ENCODE peak calls at places on chromosomes 6 and 20, in five cellular contexts. Z is aorta, D is iPS DF 6.9, V is small intestine, X is DND-41. T is an unnamed sample.
A peak's percentile ranks its signal among the peaks of the same experiment; 100 is the strongest.

GRCh38 chr6:117992856-117993255 is 85.8 kb downstream of the SLC35F1 start:
- DNase-seq in Z (no peak), V (no peak), D (no peak), X (no peak), T (no peak)

GRCh38 chr6:103578115-103578514 is 1281.6 kb downstream of the HACE1 start:
- DNase-seq in Z (no peak), X (no peak), V (no peak), D (no peak), T (no peak)

GRCh38 chr6:46026307-46026706 is 10.6 kb upstream of the CLIC5 start:
- DNase-seq in Z (no peak), X (no peak), D (no peak), V (no peak), T (no peak)

GRCh38 chr6:107129370-107129925 is 14.1 kb upstream of the BEND3 start:
- DNase-seq in X (no peak), D (no peak), Z (peak; percentile 36), V (peak; percentile 52), T (no peak)

GRCh38 chr6:41477572-41477971 is 68.6 kb upstream of the FOXP4 start:
- DNase-seq in Z (no peak), V (peak; percentile 28), X (no peak), D (no peak), T (no peak)

GRCh38 chr20:7971536-7972285 is 31.5 kb upstream of the HAO1 start:
- DNase-seq in Z (no peak), D (no peak), X (no peak), V (no peak), T (no peak)

GRCh38 chr6:37807656-37808055 is 11.9 kb upstream of the ZFAND3 start:
- DNase-seq in D (no peak), X (no peak), Z (no peak), V (peak; percentile 41), T (no peak)

GRCh38 chr6:45640081-45640491 is 262.4 kb upstream of the SUPT3H start:
- DNase-seq in Z (no peak), X (no peak), D (no peak), V (no peak), T (no peak)

GRCh38 chr6:81894788-81895221 is 142.3 kb upstream of the TENT5A start:
- DNase-seq in D (no peak), Z (no peak), V (no peak), X (no peak), T (peak; percentile 47)

GRCh38 chr6:74735304-74735703 is 470.5 kb downstream of the COL12A1 start:
- DNase-seq in X (no peak), D (no peak), Z (no peak), V (no peak), T (no peak)

GRCh38 chr20:5608104-5608447 is 142.1 kb upstream of the SHLD1 start:
- DNase-seq in D (no peak), Z (no peak), V (no peak), X (no peak), T (no peak)

GRCh38 chr6:37985355-37985754 is 165.8 kb downstream of the ZFAND3 start:
- DNase-seq in Z (no peak), V (no peak), D (no peak), X (peak; percentile 26), T (no peak)

GRCh38 chr20:53399592-53400335 is 193.9 kb downstream of the ZNF217 start:
- DNase-seq in X (no peak), V (no peak), D (no peak), Z (no peak), T (no peak)

GRCh38 chr20:4844766-4845465 is 123.2 kb downstream of the PRND start:
- DNase-seq in X (no peak), V (no peak), D (no peak), Z (no peak), T (no peak)

GRCh38 chr6:167676000-167676665 is 150.6 kb upstream of the AFDN start:
- DNase-seq in X (no peak), D (no peak), V (peak; percentile 96), Z (no peak), T (no peak)

GRCh38 chr6:167679137-167679736 is 147.5 kb upstream of the AFDN start:
- DNase-seq in Z (no peak), D (no peak), X (no peak), V (no peak), T (no peak)

GRCh38 chr6:167677422-167677789 is 149.3 kb upstream of the AFDN start:
- DNase-seq in D (no peak), X (no peak), Z (no peak), V (no peak), T (no peak)

GRCh38 chr6:167678102-167679101 is 148.3 kb upstream of the AFDN start:
- DNase-seq in D (peak; percentile 47), V (peak; percentile 34), X (no peak), Z (peak; percentile 84), T (peak; percentile 56)

DNA sequence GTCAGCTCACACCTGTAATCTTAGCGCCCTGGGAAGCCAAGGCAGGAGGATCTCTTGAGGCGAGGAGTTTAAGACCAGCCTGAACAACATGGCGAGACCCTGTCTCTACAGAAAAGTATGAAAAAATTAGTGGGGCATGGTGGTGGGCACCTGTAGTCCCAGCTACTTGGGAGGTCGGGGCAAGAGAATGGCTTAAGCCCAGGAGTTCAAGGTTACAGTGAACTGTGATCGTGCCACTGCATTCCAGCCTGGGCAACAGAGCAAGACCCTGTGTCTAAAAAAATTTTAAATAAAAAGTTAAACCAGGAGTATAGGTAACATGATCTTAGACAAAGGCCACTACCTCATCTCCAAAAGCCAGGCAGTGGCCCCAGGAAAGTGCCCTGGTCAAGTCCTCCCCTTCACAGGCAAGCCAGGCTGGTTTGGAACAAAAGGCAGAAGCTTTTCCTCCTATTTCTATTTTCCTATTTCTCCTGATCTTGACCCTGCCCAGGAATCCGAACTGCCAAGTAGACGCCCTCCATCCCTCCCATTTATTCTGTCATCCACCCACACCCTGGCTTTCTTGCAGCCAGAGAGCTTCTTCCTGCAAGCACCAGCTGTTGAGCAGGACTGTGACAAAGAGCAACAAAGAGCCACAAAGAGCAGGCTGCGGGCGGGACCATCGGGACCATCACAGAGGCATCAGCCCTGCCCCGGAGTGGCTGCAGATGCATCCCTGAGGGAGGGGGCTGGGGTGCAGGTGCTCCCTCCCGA is 149.9 kb upstream of the AFDN start:
- DNase-seq in V (peak; percentile 71), Z (no peak), X (no peak), D (no peak), T (no peak)
- H3K9me3 ChIP-seq in V (no peaks in the 10 kb centered on the region), Z (no peaks in the 10 kb centered on the region), X (peaks cover 10% of the 10 kb centered on the region), D (no peaks in the 10 kb centered on the region), T (no peaks in the 10 kb centered on the region)

GRCh38 chr6:6891074-6891754 is 216.5 kb upstream of the RREB1 start:
- DNase-seq in X (no peak), D (no peak), Z (no peak), V (peak; percentile 96), T (no peak)

GRCh38 chr6:6891949-6892461 is 215.8 kb upstream of the RREB1 start:
- DNase-seq in D (no peak), X (no peak), V (no peak), Z (no peak), T (no peak)

GRCh38 chr6:6890400-6890858 is 217.3 kb upstream of the RREB1 start:
- DNase-seq in V (peak; percentile 69), D (no peak), X (no peak), Z (no peak), T (peak; percentile 62)

GRCh38 chr6:6893701-6894100 is 214.1 kb upstream of the RREB1 start:
- DNase-seq in Z (no peak), V (no peak), D (no peak), X (no peak), T (no peak)

DNA sequence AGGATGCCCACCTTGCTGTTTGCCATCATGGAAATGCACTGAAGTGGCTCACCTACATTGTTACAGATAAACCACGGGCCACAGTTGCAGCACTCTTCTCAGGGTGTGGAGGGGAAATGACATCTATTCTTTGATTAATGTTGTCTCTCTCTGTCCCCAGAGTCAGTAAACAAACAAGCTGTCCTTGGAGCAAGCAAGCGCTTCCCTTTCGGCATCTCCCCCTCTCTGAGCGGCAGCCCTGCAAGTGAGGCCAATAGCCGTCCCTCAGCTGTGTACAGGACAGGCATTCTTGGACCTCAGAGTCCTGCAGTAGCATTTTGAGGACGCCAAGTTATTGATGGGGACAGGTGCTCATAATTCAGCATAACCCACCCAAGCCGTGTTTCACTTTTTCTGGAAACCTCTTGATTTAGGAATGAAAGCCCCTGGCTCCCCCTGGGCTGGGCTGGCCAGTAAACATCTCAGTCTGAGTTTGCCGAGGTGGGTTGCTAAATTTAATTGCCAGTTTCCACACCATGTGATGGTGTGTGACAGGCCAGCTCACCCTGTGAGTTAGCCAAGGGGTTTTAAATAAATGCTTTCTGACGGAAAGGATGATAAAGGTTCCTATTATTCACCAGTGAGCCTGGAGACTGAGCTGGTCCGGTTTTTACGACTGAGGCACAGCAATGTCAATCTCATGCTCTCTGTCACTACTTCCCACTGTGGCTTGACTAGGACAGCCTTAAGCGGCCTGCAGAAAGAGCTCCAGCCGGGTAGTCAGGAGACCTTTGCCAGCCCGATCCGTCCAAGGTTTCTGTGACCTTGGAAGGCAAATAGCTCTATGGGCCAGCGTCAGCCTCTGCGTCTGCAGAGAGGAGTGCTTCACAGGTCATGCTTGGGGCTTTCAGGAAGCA is 214.8 kb upstream of the RREB1 start:
- DNase-seq in X (no peak), V (no peak), D (no peak), Z (no peak), T (peak; percentile 31)
- H3K4me3 ChIP-seq in X (no peak overlapping the region), V (no peak overlapping the region), D (no peak overlapping the region), Z (no peak overlapping the region), T (no peak overlapping the region)

GRCh38 chr6:292506-293184 is 358 bp downstream of the DUSP22 start:
- DNase-seq in D (no peak), X (peak; percentile 79), Z (peak; percentile 88), V (peak; percentile 78), T (peak; percentile 76)
- H3K36me3 ChIP-seq in D (no peaks in the 10 kb centered on the region), X (no peaks in the 10 kb centered on the region), Z (no peaks in the 10 kb centered on the region), V (no peaks in the 10 kb centered on the region), T (no peaks in the 10 kb centered on the region)

GRCh38 chr20:709421-709820 is 33.8 kb upstream of the SCRT2 start:
- DNase-seq in V (peak; percentile 14), Z (no peak), X (no peak), D (no peak), T (peak; percentile 42)

GRCh38 chr20:711526-711925 is 35.9 kb upstream of the SCRT2 start:
- DNase-seq in V (no peak), X (no peak), D (no peak), Z (peak; percentile 53), T (no peak)

GRCh38 chr20:710762-711120 is 35.1 kb upstream of the SCRT2 start:
- DNase-seq in Z (no peak), X (no peak), V (no peak), D (no peak), T (no peak)

GRCh38 chr20:708956-709355 is 33.4 kb upstream of the SCRT2 start:
- DNase-seq in V (no peak), Z (no peak), D (no peak), X (no peak), T (no peak)

GRCh38 chr20:709864-710761 is 34.5 kb upstream of the SCRT2 start:
- DNase-seq in D (no peak), X (no peak), Z (peak; percentile 65), V (no peak), T (no peak)
- H3K9me3 ChIP-seq in D (no peaks in the 10 kb centered on the region), X (peaks cover 15% of the 10 kb centered on the region), Z (peaks cover 9% of the 10 kb centered on the region), V (no peaks in the 10 kb centered on the region), T (peaks cover 31% of the 10 kb centered on the region)

DNA sequence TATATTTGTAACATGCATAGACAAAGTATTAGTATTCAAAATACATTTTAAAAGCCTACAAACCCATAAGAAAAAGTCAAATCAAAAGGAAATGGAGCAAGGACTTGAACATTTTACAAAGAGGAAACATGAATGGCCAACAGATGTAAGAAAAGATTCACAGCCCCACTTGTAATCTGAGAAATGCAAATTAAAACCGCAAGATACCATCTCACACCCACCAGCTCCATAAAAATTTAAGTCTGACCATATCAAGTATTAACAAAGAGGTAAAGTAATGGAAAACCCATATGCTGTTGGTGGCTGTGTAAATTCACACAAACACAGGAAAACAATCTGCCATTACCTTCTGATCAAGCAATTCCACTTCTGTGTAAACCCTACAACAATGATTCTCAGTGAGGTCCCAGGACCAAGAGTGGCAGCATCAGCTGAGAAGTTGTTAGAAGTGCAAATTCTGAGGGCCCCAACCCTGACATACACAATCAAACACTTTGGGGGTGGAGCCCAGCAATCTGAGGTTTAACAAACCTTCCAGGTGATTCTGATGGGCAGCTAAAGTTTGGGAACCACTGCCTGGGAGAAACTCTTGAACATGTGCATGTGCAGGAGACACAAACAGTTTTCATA is 30.9 kb downstream of the BCL2L1 start:
- DNase-seq in V (no peak), X (no peak), D (no peak), Z (no peak), T (no peak)
- H3K4me3 ChIP-seq in V (no peak overlapping the region), X (no peak overlapping the region), D (no peak overlapping the region), Z (no peak overlapping the region), T (no peak overlapping the region)